ENCODE peak calls at places on chromosome 16, in five cellular contexts. X is HEK293T, B is HepG2, I is GM12878, U is H1. G is an unnamed sample.

GRCh38 chr16:27234171-27234570 is 30.8 kb downstream of the KDM8 start:
- DNase-seq in U (no peak), B (no peak), X (no peak), I (no peak), G (no peak)

GRCh38 chr16:14548933-14549788 is 80.9 kb downstream of the PARN start:
- DNase-seq in B (peak; percentile 43), I (no peak), U (peak; percentile 13), X (no peak), G (peak; percentile 9)

GRCh38 chr16:86199182-86199581 is 300.2 kb downstream of the IRF8 start:
- DNase-seq in B (no peak), I (no peak), X (no peak), U (no peak), G (no peak)

GRCh38 chr16:11398851-11399250 is 53.6 kb downstream of the RMI2 start:
- DNase-seq in I (no peak), X (no peak), B (no peak), U (no peak), G (no peak)

GRCh38 chr16:57380671-57381462 is 8.6 kb downstream of the CX3CL1 start:
- DNase-seq in I (no peak), B (no peak), U (no peak), X (no peak), G (no peak)

GRCh38 chr16:30063893-30064745 is 1.4 kb upstream of the ALDOA start:
- DNase-seq in X (peak; percentile 61), U (no peak), B (peak; percentile 84), I (peak; percentile 53), G (no peak)

GRCh38 chr16:11078812-11079459 is 134.6 kb downstream of the CLEC16A start:
- DNase-seq in X (no peak), I (no peak), B (no peak), U (no peak), G (no peak)

GRCh38 chr16:57277586-57277985 is 6.9 kb downstream of the PLLP start:
- DNase-seq in B (no peak), I (no peak), X (no peak), U (no peak), G (no peak)

GRCh38 chr16:85332175-85332574 is 219.9 kb upstream of the CIBAR2 start:
- DNase-seq in I (no peak), X (no peak), U (no peak), B (no peak), G (peak; percentile 50)

GRCh38 chr16:11538880-11539279 is 47.8 kb downstream of the LITAF start:
- DNase-seq in X (no peak), U (no peak), B (no peak), I (no peak), G (no peak)

GRCh38 chr16:11677959-11678881 is 10.0 kb downstream of the SNN start:
- DNase-seq in U (no peak), I (peak; percentile 61), B (no peak), X (no peak), G (no peak)

GRCh38 chr16:81583893-81584705 is 139.5 kb downstream of the CMIP start:
- DNase-seq in X (no peak), U (no peak), I (no peak), B (no peak), G (no peak)

GRCh38 chr16:11272921-11273720 is at the start of gene PRM3:
- DNase-seq in I (no peak), B (no peak), X (no peak), U (no peak), G (no peak)

GRCh38 chr16:2194852-2195315 is 1.5 kb downstream of the CASKIN1 start:
- DNase-seq in U (no peak), B (peak; percentile 67), X (peak; percentile 55), I (peak; percentile 11), G (peak; percentile 67)

GRCh38 chr16:57658130-57658877 is 9.8 kb upstream of the ADGRG3 start:
- DNase-seq in B (no peak), U (no peak), X (no peak), I (no peak), G (no peak)

GRCh38 chr16:52099382-52099781 is 447.6 kb downstream of the TOX3 start:
- DNase-seq in X (no peak), B (peak; percentile 38), U (no peak), I (no peak), G (no peak)

GRCh38 chr16:68227183-68227793 is 8.6 kb downstream of the ESRP2 start:
- DNase-seq in U (no peak), B (no peak), X (no peak), I (peak; percentile 25), G (no peak)

DNA sequence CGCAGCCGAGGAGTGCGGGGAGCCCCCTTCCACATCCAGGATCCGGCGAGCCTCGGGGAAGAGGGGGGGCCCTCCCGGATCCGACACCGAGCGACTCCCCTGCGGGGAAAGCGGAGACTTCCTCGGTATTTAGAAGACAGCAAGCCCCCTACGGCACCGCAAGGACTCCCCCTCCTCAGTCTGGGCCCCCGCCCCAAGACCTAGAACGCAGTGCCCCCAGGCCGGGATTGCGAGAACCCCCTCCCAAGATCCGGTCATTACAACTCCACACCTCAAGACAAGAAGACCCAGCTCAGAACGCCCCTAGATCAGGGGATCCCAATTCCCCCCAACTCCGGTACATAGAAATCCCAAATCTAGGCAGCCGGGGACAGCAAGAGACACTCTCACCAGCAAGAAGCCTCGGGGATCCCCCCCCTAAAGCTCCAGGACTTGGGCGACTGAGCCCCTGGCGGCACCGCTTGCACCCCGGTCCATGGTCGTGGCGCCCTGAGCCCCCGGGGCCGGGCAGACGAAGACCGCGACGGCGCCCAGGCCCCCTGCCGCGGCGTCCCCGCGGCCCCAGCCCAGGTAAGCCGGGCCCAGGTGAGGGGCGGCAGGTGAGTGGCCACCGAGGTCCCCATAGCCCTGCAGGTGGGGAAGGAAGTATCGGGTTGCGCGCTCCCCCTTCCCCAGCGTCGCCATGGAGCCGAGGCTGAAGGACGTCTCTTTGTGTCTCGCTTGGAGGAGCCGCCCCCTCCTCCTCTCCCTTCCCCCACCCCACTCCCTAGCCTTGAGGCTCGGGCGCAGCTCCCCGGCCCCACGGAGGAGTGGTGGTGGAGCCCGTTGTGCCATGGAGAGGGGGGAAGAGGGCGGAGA is 635 bp downstream of the SBK1 start:
- DNase-seq in B (no peak), U (no peak), X (peak; percentile 26), I (no peak), G (no peak)
- TF ChIP-seq SUZ12 in B (no peak), U (no peak), X (no peak), I (peak; percentile 15), G (no peak)

GRCh38 chr16:62585041-62585545 is 548.9 kb upstream of the CDH8 start:
- DNase-seq in U (no peak), X (no peak), B (no peak), I (no peak), G (no peak)
- TF ChIP-seq SUZ12 in U (no peak), X (no peak), B (no peak), I (no peak), G (no peak)

DNA sequence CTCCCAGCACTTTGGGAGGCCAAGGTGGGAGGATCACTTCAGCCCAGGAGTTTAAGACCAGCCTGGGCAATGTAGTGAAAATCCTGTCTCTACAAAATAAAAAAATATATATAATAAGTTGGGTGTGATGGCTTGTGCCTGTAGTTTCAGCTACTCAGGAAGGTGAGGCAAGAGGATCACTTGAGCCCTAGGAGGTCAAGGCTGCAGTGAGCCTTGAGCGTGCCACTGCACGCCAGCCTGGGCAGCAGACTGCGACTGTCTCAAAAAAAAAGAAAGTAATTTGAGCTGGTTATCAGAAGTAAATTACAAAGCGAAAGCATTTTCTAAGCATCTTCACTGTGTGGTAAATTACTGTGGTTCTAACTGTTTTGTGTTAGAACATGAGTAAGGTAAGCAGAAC is 66.2 kb downstream of the NQO1 start:
- DNase-seq in B (no peak), X (no peak), U (no peak), I (no peak), G (no peak)
- TF ChIP-seq SUZ12 in B (no peak), X (no peak), U (no peak), I (no peak), G (no peak)

GRCh38 chr16:9306753-9307152 is 215.3 kb downstream of the HAPSTR1 start:
- DNase-seq in I (no peak), U (no peak), B (no peak), X (no peak), G (no peak)

GRCh38 chr16:9309844-9310243 is 218.4 kb downstream of the HAPSTR1 start:
- DNase-seq in U (no peak), I (no peak), X (no peak), B (no peak), G (no peak)

GRCh38 chr16:9311303-9311954 is 220.0 kb downstream of the HAPSTR1 start:
- DNase-seq in B (no peak), U (peak; percentile 39), I (no peak), X (no peak), G (peak; percentile 81)

GRCh38 chr16:9308300-9309209 is 217.1 kb downstream of the HAPSTR1 start:
- DNase-seq in U (no peak), I (no peak), B (no peak), X (no peak), G (no peak)
- TF ChIP-seq SUZ12 in U (no peak), I (no peak), B (no peak), X (no peak), G (no peak)

GRCh38 chr16:49766280-49766679 is 89.6 kb downstream of the ZNF423 start:
- DNase-seq in B (no peak), I (no peak), X (no peak), U (no peak), G (no peak)
- TF ChIP-seq SUZ12 in B (no peak), I (no peak), X (no peak), U (no peak), G (no peak)

GRCh38 chr16:23432176-23433128 is 20.5 kb downstream of the COG7 start:
- DNase-seq in I (no peak), B (peak; percentile 46), X (no peak), U (no peak), G (peak; percentile 47)
- TF ChIP-seq SUZ12 in I (no peak), B (no peak), X (no peak), U (no peak), G (no peak)

G was measured in NT2/D1.